ENCODE peak calls at places on chromosomes 5 and 9, in eight cellular contexts. One of them, this sample, is unnamed.

GRCh38 chr9:112443200-112443599 is 43.4 kb upstream of the KIAA1958 start:
- DNase-seq in neuronal stem cell: no peak
- DNase-seq in foreskin fibroblast: peak
- DNase-seq in heart left ventricle: no peak
- DNase-seq in psoas muscle: no peak
- DNase-seq in cardiac fibroblast: peak
- DNase-seq in H7: no peak
- DNase-seq in AG09309: peak
- DNase-seq in this sample: no peak

GRCh38 chr5:39224196-39224754 is 4.9 kb upstream of the FYB1 start:
- DNase-seq in neuronal stem cell: no peak
- DNase-seq in foreskin fibroblast: peak
- DNase-seq in heart left ventricle: peak
- DNase-seq in psoas muscle: peak
- DNase-seq in cardiac fibroblast: peak
- DNase-seq in H7: no peak
- DNase-seq in AG09309: no peak
- DNase-seq in this sample: no peak

GRCh38 chr9:126439402-126439765 is 112.8 kb downstream of the MVB12B start:
- DNase-seq in neuronal stem cell: no peak
- DNase-seq in foreskin fibroblast: peak
- DNase-seq in heart left ventricle: no peak
- DNase-seq in psoas muscle: no peak
- DNase-seq in cardiac fibroblast: peak
- DNase-seq in H7: no peak
- DNase-seq in AG09309: peak
- DNase-seq in this sample: peak

GRCh38 chr9:132903574-132904495 is 25.1 kb downstream of the SPACA9 start:
- DNase-seq in neuronal stem cell: no peak
- DNase-seq in foreskin fibroblast: no peak
- DNase-seq in heart left ventricle: no peak
- DNase-seq in psoas muscle: no peak
- DNase-seq in cardiac fibroblast: no peak
- DNase-seq in H7: no peak
- DNase-seq in AG09309: no peak
- DNase-seq in this sample: no peak

GRCh38 chr5:158172005-158172404 is 313.1 kb upstream of the CLINT1 start:
- DNase-seq in neuronal stem cell: no peak
- DNase-seq in foreskin fibroblast: no peak
- DNase-seq in heart left ventricle: no peak
- DNase-seq in psoas muscle: no peak
- DNase-seq in cardiac fibroblast: no peak
- DNase-seq in H7: no peak
- DNase-seq in AG09309: no peak
- DNase-seq in this sample: no peak

GRCh38 chr5:143645356-143645755 is 166.6 kb upstream of the HMHB1 start:
- DNase-seq in neuronal stem cell: no peak
- DNase-seq in foreskin fibroblast: no peak
- DNase-seq in heart left ventricle: no peak
- DNase-seq in psoas muscle: no peak
- DNase-seq in cardiac fibroblast: no peak
- DNase-seq in H7: no peak
- DNase-seq in AG09309: no peak
- DNase-seq in this sample: no peak

GRCh38 chr9:81234924-81235610 is 454.3 kb downstream of the TLE1 start:
- DNase-seq in neuronal stem cell: no peak
- DNase-seq in foreskin fibroblast: no peak
- DNase-seq in heart left ventricle: no peak
- DNase-seq in psoas muscle: no peak
- DNase-seq in cardiac fibroblast: no peak
- DNase-seq in H7: no peak
- DNase-seq in AG09309: no peak
- DNase-seq in this sample: no peak

GRCh38 chr5:67880876-67881275 is 334.7 kb upstream of the PIK3R1 start:
- DNase-seq in neuronal stem cell: no peak
- DNase-seq in foreskin fibroblast: no peak
- DNase-seq in heart left ventricle: no peak
- DNase-seq in psoas muscle: no peak
- DNase-seq in cardiac fibroblast: no peak
- DNase-seq in H7: no peak
- DNase-seq in AG09309: no peak
- DNase-seq in this sample: no peak

GRCh38 chr9:106859957-106860715 is 2.8 kb upstream of the ZNF462 start:
- DNase-seq in neuronal stem cell: peak
- DNase-seq in foreskin fibroblast: peak
- DNase-seq in heart left ventricle: peak
- DNase-seq in psoas muscle: peak
- DNase-seq in cardiac fibroblast: peak
- DNase-seq in H7: peak
- DNase-seq in AG09309: no peak
- DNase-seq in this sample: no peak

GRCh38 chr9:79742145-79742820 is 170.5 kb downstream of the TLE4 start:
- DNase-seq in neuronal stem cell: no peak
- DNase-seq in foreskin fibroblast: no peak
- DNase-seq in heart left ventricle: peak
- DNase-seq in psoas muscle: no peak
- DNase-seq in cardiac fibroblast: no peak
- DNase-seq in H7: no peak
- DNase-seq in AG09309: no peak
- DNase-seq in this sample: no peak

GRCh38 chr5:34556514-34556782 is 99.7 kb upstream of the RAI14 start:
- DNase-seq in neuronal stem cell: no peak
- DNase-seq in foreskin fibroblast: no peak
- DNase-seq in heart left ventricle: no peak
- DNase-seq in psoas muscle: no peak
- DNase-seq in cardiac fibroblast: no peak
- DNase-seq in H7: no peak
- DNase-seq in AG09309: no peak
- DNase-seq in this sample: no peak

GRCh38 chr5:79990205-79990597 is 861 bp downstream of the MTX3 start:
- DNase-seq in neuronal stem cell: no peak
- DNase-seq in foreskin fibroblast: peak
- DNase-seq in heart left ventricle: no peak
- DNase-seq in psoas muscle: no peak
- DNase-seq in cardiac fibroblast: peak
- DNase-seq in H7: no peak
- DNase-seq in AG09309: no peak
- DNase-seq in this sample: no peak

GRCh38 chr9:72524820-72525539 is 3.6 kb downstream of the TMC1 start:
- DNase-seq in neuronal stem cell: peak
- DNase-seq in foreskin fibroblast: peak
- DNase-seq in heart left ventricle: no peak
- DNase-seq in psoas muscle: no peak
- DNase-seq in cardiac fibroblast: peak
- DNase-seq in H7: peak
- DNase-seq in AG09309: peak
- DNase-seq in this sample: peak

GRCh38 chr5:59660737-59661136 is 232.8 kb downstream of the PDE4D start:
- DNase-seq in neuronal stem cell: no peak
- DNase-seq in foreskin fibroblast: peak
- DNase-seq in heart left ventricle: no peak
- DNase-seq in psoas muscle: no peak
- DNase-seq in cardiac fibroblast: peak
- DNase-seq in H7: no peak
- DNase-seq in AG09309: no peak
- DNase-seq in this sample: no peak

GRCh38 chr9:100554935-100555401 is 22.9 kb upstream of the CAVIN4 start:
- DNase-seq in neuronal stem cell: no peak
- DNase-seq in foreskin fibroblast: peak
- DNase-seq in heart left ventricle: no peak
- DNase-seq in psoas muscle: no peak
- DNase-seq in cardiac fibroblast: peak
- DNase-seq in H7: no peak
- DNase-seq in AG09309: no peak
- DNase-seq in this sample: no peak

GRCh38 chr5:150590979-150591411 is 49.5 kb upstream of the SYNPO start:
- DNase-seq in neuronal stem cell: peak
- DNase-seq in foreskin fibroblast: no peak
- DNase-seq in heart left ventricle: peak
- DNase-seq in psoas muscle: no peak
- DNase-seq in cardiac fibroblast: no peak
- DNase-seq in H7: peak
- DNase-seq in AG09309: no peak
- DNase-seq in this sample: no peak

GRCh38 chr5:14364096-14364495 is 217.5 kb upstream of the OTULINL start:
- DNase-seq in neuronal stem cell: no peak
- DNase-seq in foreskin fibroblast: peak
- DNase-seq in heart left ventricle: no peak
- DNase-seq in psoas muscle: no peak
- DNase-seq in cardiac fibroblast: no peak
- DNase-seq in H7: no peak
- DNase-seq in AG09309: no peak
- DNase-seq in this sample: no peak

GRCh38 chr5:43772601-43773031 is 169.6 kb downstream of the NNT start:
- DNase-seq in neuronal stem cell: no peak
- DNase-seq in foreskin fibroblast: peak
- DNase-seq in heart left ventricle: no peak
- DNase-seq in psoas muscle: no peak
- DNase-seq in cardiac fibroblast: peak
- DNase-seq in H7: no peak
- DNase-seq in AG09309: peak
- DNase-seq in this sample: no peak

GRCh38 chr5:24183941-24184340 is 460.8 kb downstream of the CDH10 start:
- DNase-seq in neuronal stem cell: no peak
- DNase-seq in foreskin fibroblast: no peak
- DNase-seq in heart left ventricle: no peak
- DNase-seq in psoas muscle: no peak
- DNase-seq in cardiac fibroblast: peak
- DNase-seq in H7: no peak
- DNase-seq in AG09309: no peak
- DNase-seq in this sample: no peak

GRCh38 chr9:4553951-4554381 is 63.7 kb downstream of the SLC1A1 start:
- DNase-seq in neuronal stem cell: no peak
- DNase-seq in foreskin fibroblast: peak
- DNase-seq in heart left ventricle: no peak
- DNase-seq in psoas muscle: no peak
- DNase-seq in cardiac fibroblast: peak
- DNase-seq in H7: no peak
- DNase-seq in AG09309: no peak
- DNase-seq in this sample: no peak

GRCh38 chr5:89900346-89900745 is 509.2 kb downstream of the CETN3 start:
- DNase-seq in neuronal stem cell: no peak
- DNase-seq in foreskin fibroblast: peak
- DNase-seq in heart left ventricle: no peak
- DNase-seq in psoas muscle: no peak
- DNase-seq in cardiac fibroblast: no peak
- DNase-seq in H7: no peak
- DNase-seq in AG09309: no peak
- DNase-seq in this sample: no peak

GRCh38 chr5:122515709-122516431 is 203.8 kb downstream of the SNCAIP start:
- DNase-seq in neuronal stem cell: peak
- DNase-seq in foreskin fibroblast: peak
- DNase-seq in heart left ventricle: no peak
- DNase-seq in psoas muscle: no peak
- DNase-seq in cardiac fibroblast: peak
- DNase-seq in H7: peak
- DNase-seq in AG09309: peak
- DNase-seq in this sample: peak

GRCh38 chr9:122133984-122134535 is 25.5 kb downstream of the NDUFA8 start:
- DNase-seq in neuronal stem cell: no peak
- DNase-seq in foreskin fibroblast: no peak
- DNase-seq in heart left ventricle: no peak
- DNase-seq in psoas muscle: no peak
- DNase-seq in cardiac fibroblast: no peak
- DNase-seq in H7: no peak
- DNase-seq in AG09309: no peak
- DNase-seq in this sample: no peak

GRCh38 chr5:159331099-159331973 is 1.0 kb upstream of the IL12B start:
- DNase-seq in neuronal stem cell: peak
- DNase-seq in foreskin fibroblast: peak
- DNase-seq in heart left ventricle: peak
- DNase-seq in psoas muscle: peak
- DNase-seq in cardiac fibroblast: peak
- DNase-seq in H7: peak
- DNase-seq in AG09309: no peak
- DNase-seq in this sample: no peak

GRCh38 chr9:31799953-31800609 is 584.4 kb upstream of the ACO1 start:
- DNase-seq in neuronal stem cell: peak
- DNase-seq in foreskin fibroblast: peak
- DNase-seq in heart left ventricle: no peak
- DNase-seq in psoas muscle: no peak
- DNase-seq in cardiac fibroblast: peak
- DNase-seq in H7: peak
- DNase-seq in AG09309: no peak
- DNase-seq in this sample: peak

GRCh38 chr9:137112564-137113384 is 1.8 kb downstream of the DPP7 start:
- DNase-seq in neuronal stem cell: no peak
- DNase-seq in foreskin fibroblast: no peak
- DNase-seq in heart left ventricle: no peak
- DNase-seq in psoas muscle: peak
- DNase-seq in cardiac fibroblast: no peak
- DNase-seq in H7: no peak
- DNase-seq in AG09309: no peak
- DNase-seq in this sample: no peak
- H3K4me3 ChIP-seq in neuronal stem cell: no peak
- H3K4me3 ChIP-seq in foreskin fibroblast: no peak
- H3K4me3 ChIP-seq in heart left ventricle: no peak
- H3K4me3 ChIP-seq in psoas muscle: no peak
- H3K4me3 ChIP-seq in cardiac fibroblast: no peak
- H3K4me3 ChIP-seq in H7: no peak
- H3K4me3 ChIP-seq in AG09309: no peak
- H3K4me3 ChIP-seq in this sample: no peak

GRCh38 chr9:127897194-127897692 is 2.2 kb downstream of the ST6GALNAC6 start:
- DNase-seq in neuronal stem cell: peak
- DNase-seq in foreskin fibroblast: peak
- DNase-seq in heart left ventricle: peak
- DNase-seq in psoas muscle: peak
- DNase-seq in cardiac fibroblast: peak
- DNase-seq in H7: peak
- DNase-seq in AG09309: no peak
- DNase-seq in this sample: no peak
- H3K4me3 ChIP-seq in neuronal stem cell: no peak
- H3K4me3 ChIP-seq in foreskin fibroblast: peak
- H3K4me3 ChIP-seq in heart left ventricle: peak
- H3K4me3 ChIP-seq in psoas muscle: peak
- H3K4me3 ChIP-seq in cardiac fibroblast: peak
- H3K4me3 ChIP-seq in H7: no peak
- H3K4me3 ChIP-seq in AG09309: no peak
- H3K4me3 ChIP-seq in this sample: no peak

DNA sequence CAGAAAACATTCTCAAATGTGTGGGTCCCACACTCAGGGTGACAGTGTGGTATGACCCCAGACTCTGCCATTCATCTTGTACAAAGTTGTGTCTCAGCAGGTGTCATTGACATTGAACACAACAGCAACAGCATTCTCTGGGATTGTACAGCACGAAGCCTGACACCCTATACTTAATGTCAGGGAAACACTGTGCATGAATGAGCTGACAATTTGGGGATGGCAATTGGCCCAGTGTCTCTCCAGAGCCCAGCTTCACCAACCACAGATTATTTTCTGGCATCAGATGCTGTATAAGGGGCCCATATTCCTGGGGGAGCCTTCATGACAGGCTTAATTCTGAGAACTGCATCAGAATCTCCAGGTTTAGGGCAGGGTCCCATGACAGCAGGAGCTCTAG is 143.2 kb downstream of the GCNT1 start:
- DNase-seq in neuronal stem cell: no peak
- DNase-seq in foreskin fibroblast: no peak
- DNase-seq in heart left ventricle: no peak
- DNase-seq in psoas muscle: no peak
- DNase-seq in cardiac fibroblast: no peak
- DNase-seq in H7: no peak
- DNase-seq in AG09309: no peak
- DNase-seq in this sample: no peak
- H3K4me3 ChIP-seq in neuronal stem cell: no peak
- H3K4me3 ChIP-seq in foreskin fibroblast: no peak
- H3K4me3 ChIP-seq in heart left ventricle: no peak
- H3K4me3 ChIP-seq in psoas muscle: no peak
- H3K4me3 ChIP-seq in cardiac fibroblast: no peak
- H3K4me3 ChIP-seq in H7: no peak
- H3K4me3 ChIP-seq in AG09309: no peak
- H3K4me3 ChIP-seq in this sample: no peak

GRCh38 chr5:40654377-40655006 is 25.2 kb upstream of the PTGER4 start:
- DNase-seq in neuronal stem cell: no peak
- DNase-seq in foreskin fibroblast: peak
- DNase-seq in heart left ventricle: no peak
- DNase-seq in psoas muscle: no peak
- DNase-seq in cardiac fibroblast: peak
- DNase-seq in H7: no peak
- DNase-seq in AG09309: no peak
- DNase-seq in this sample: no peak
- H3K4me3 ChIP-seq in neuronal stem cell: no peak
- H3K4me3 ChIP-seq in foreskin fibroblast: no peak
- H3K4me3 ChIP-seq in heart left ventricle: peak
- H3K4me3 ChIP-seq in psoas muscle: no peak
- H3K4me3 ChIP-seq in cardiac fibroblast: no peak
- H3K4me3 ChIP-seq in H7: no peak
- H3K4me3 ChIP-seq in AG09309: no peak
- H3K4me3 ChIP-seq in this sample: no peak

This sample was measured in kidney epithelial cell.